ENCODE peak calls at places on chromosomes 13 and 19, in eight cellular contexts. J, R, P, Y, H, N, A and C are unnamed samples.

GRCh38 chr19:46610851-46611770 is 10.0 kb downstream of the CALM3 start:
- DNase-seq in J (no peak), R (no peak), P (no peak), Y (no peak), H (no peak), N (no peak), A (peak), C (no peak)

GRCh38 chr13:25085125-25085742 is 10.7 kb upstream of the PABPC3 start:
- DNase-seq in J (no peak), R (no peak), P (no peak), Y (peak), H (peak), N (peak), A (no peak), C (no peak)

GRCh38 chr19:13884726-13885591 is 8.0 kb downstream of the NANOS3 start:
- DNase-seq in J (no peak), R (no peak), P (no peak), Y (no peak), H (no peak), N (no peak), A (no peak), C (no peak)

GRCh38 chr19:43818500-43818899 is 8.6 kb upstream of the ZNF283 start:
- DNase-seq in J (peak), R (no peak), P (no peak), Y (no peak), H (no peak), N (no peak), A (no peak), C (no peak)

GRCh38 chr19:38394488-38394887 is 6.0 kb downstream of the SPRED3 start:
- DNase-seq in J (no peak), R (peak), P (peak), Y (no peak), H (peak), N (no peak), A (no peak), C (peak)

GRCh38 chr13:80399340-80400163 is 58.6 kb upstream of the SPRY2 start:
- DNase-seq in J (no peak), R (no peak), P (no peak), Y (no peak), H (no peak), N (peak), A (peak), C (no peak)

GRCh38 chr19:2282062-2282861 is at the start of gene PEAK3:
- DNase-seq in J (no peak), R (no peak), P (no peak), Y (no peak), H (peak), N (no peak), A (peak), C (no peak)

GRCh38 chr19:46915386-46915785 is 54.6 kb downstream of the ARHGAP35 start:
- DNase-seq in J (no peak), R (no peak), P (no peak), Y (no peak), H (no peak), N (no peak), A (no peak), C (no peak)

GRCh38 chr19:53394522-53394973 is 401 bp upstream of the ZNF765 start:
- DNase-seq in J (peak), R (no peak), P (no peak), Y (no peak), H (peak), N (no peak), A (peak), C (no peak)

GRCh38 chr13:20715340-20715732 is 11.8 kb downstream of the IL17D start:
- DNase-seq in J (no peak), R (no peak), P (no peak), Y (no peak), H (no peak), N (no peak), A (no peak), C (no peak)

GRCh38 chr13:45143346-45143751 is 23.0 kb downstream of the GTF2F2 start:
- DNase-seq in J (no peak), R (no peak), P (no peak), Y (no peak), H (no peak), N (peak), A (no peak), C (no peak)

GRCh38 chr13:113220877-113221276 is 11.5 kb downstream of the CUL4A start:
- DNase-seq in J (peak), R (peak), P (no peak), Y (no peak), H (no peak), N (no peak), A (no peak), C (no peak)

GRCh38 chr19:42606660-42607351 is 12.1 kb upstream of the CEACAM8 start:
- DNase-seq in J (peak), R (no peak), P (peak), Y (no peak), H (peak), N (peak), A (peak), C (peak)

GRCh38 chr19:52307275-52307674 is 10.3 kb downstream of the ZNF480 start:
- DNase-seq in J (no peak), R (no peak), P (no peak), Y (no peak), H (no peak), N (peak), A (no peak), C (no peak)

GRCh38 chr13:91592050-91593014 is 193.9 kb downstream of the GPC5 start:
- DNase-seq in J (no peak), R (no peak), P (no peak), Y (no peak), H (no peak), N (no peak), A (no peak), C (no peak)

GRCh38 chr13:73941752-73942151 is 192.5 kb downstream of the KLF12 start:
- DNase-seq in J (no peak), R (no peak), P (no peak), Y (no peak), H (no peak), N (no peak), A (no peak), C (no peak)

GRCh38 chr19:6236310-6237291 is 43.2 kb downstream of the MLLT1 start:
- DNase-seq in J (no peak), R (no peak), P (no peak), Y (no peak), H (no peak), N (no peak), A (peak), C (no peak)

GRCh38 chr19:47663911-47664771 is 49.1 kb upstream of the EHD2 start:
- DNase-seq in J (peak), R (no peak), P (no peak), Y (peak), H (peak), N (peak), A (peak), C (no peak)

GRCh38 chr13:73803997-73804396 is 330.2 kb downstream of the KLF12 start:
- DNase-seq in J (no peak), R (no peak), P (no peak), Y (no peak), H (no peak), N (peak), A (no peak), C (no peak)

GRCh38 chr13:97366172-97366688 is 67.7 kb upstream of the RAP2A start:
- DNase-seq in J (no peak), R (no peak), P (no peak), Y (no peak), H (no peak), N (no peak), A (no peak), C (no peak)

GRCh38 chr19:12769689-12770088 is 5.7 kb downstream of the HOOK2 start:
- DNase-seq in J (no peak), R (no peak), P (no peak), Y (no peak), H (peak), N (no peak), A (peak), C (peak)

GRCh38 chr19:55085923-55086715 is 10.4 kb downstream of the EPS8L1 start:
- DNase-seq in J (no peak), R (no peak), P (no peak), Y (no peak), H (no peak), N (no peak), A (no peak), C (no peak)